ENCODE peak calls at places on chromosomes 12 and 14, in four cellular contexts. One of them, this sample, is unnamed.

GRCh38 chr12:80607361-80608135 is 99.9 kb upstream of the MYF6 start:
- DNase-seq in uterus: no peak
- DNase-seq in GM23248: no peak
- DNase-seq in fibroblast of mammary gland: no peak
- DNase-seq in this sample: no peak

GRCh38 chr12:102756564-102756963 is 160.5 kb downstream of the PAH start:
- DNase-seq in uterus: peak
- DNase-seq in GM23248: no peak
- DNase-seq in fibroblast of mammary gland: peak
- DNase-seq in this sample: no peak

GRCh38 chr14:77872971-77873370 is 73.1 kb downstream of the ADCK1 start:
- DNase-seq in uterus: no peak
- DNase-seq in GM23248: no peak
- DNase-seq in fibroblast of mammary gland: no peak
- DNase-seq in this sample: peak

GRCh38 chr14:51869426-51870113 is 9.2 kb downstream of the GNG2 start:
- DNase-seq in uterus: no peak
- DNase-seq in GM23248: no peak
- DNase-seq in fibroblast of mammary gland: no peak
- DNase-seq in this sample: no peak

GRCh38 chr12:23681237-23681636 is 268.2 kb downstream of the SOX5 start:
- DNase-seq in uterus: no peak
- DNase-seq in GM23248: no peak
- DNase-seq in fibroblast of mammary gland: no peak
- DNase-seq in this sample: no peak

GRCh38 chr14:99363616-99364290 is 91.8 kb upstream of the BCL11B start:
- DNase-seq in uterus: no peak
- DNase-seq in GM23248: no peak
- DNase-seq in fibroblast of mammary gland: no peak
- DNase-seq in this sample: no peak

GRCh38 chr12:39804479-39805241 is 185.1 kb upstream of the ABCD2 start:
- DNase-seq in uterus: no peak
- DNase-seq in GM23248: no peak
- DNase-seq in fibroblast of mammary gland: peak
- DNase-seq in this sample: peak

GRCh38 chr14:35682802-35683201 is 126.3 kb downstream of the RALGAPA1 start:
- DNase-seq in uterus: no peak
- DNase-seq in GM23248: no peak
- DNase-seq in fibroblast of mammary gland: no peak
- DNase-seq in this sample: peak

GRCh38 chr14:52119030-52119429 is 50.2 kb upstream of the NID2 start:
- DNase-seq in uterus: no peak
- DNase-seq in GM23248: no peak
- DNase-seq in fibroblast of mammary gland: no peak
- DNase-seq in this sample: peak

GRCh38 chr14:69037790-69038448 is 58.8 kb upstream of the ACTN1 start:
- DNase-seq in uterus: no peak
- DNase-seq in GM23248: peak
- DNase-seq in fibroblast of mammary gland: peak
- DNase-seq in this sample: peak

GRCh38 chr12:94788298-94788697 is 137.9 kb upstream of the TMCC3 start:
- DNase-seq in uterus: no peak
- DNase-seq in GM23248: no peak
- DNase-seq in fibroblast of mammary gland: no peak
- DNase-seq in this sample: no peak

GRCh38 chr12:53804429-53804828 is 52.6 kb upstream of the CISTR start:
- DNase-seq in uterus: no peak
- DNase-seq in GM23248: no peak
- DNase-seq in fibroblast of mammary gland: no peak
- DNase-seq in this sample: no peak

GRCh38 chr14:65330416-65330815 is 82.1 kb upstream of the FUT8 start:
- DNase-seq in uterus: no peak
- DNase-seq in GM23248: no peak
- DNase-seq in fibroblast of mammary gland: no peak
- DNase-seq in this sample: no peak

GRCh38 chr14:85310491-85311272 is 219.3 kb upstream of the FLRT2 start:
- DNase-seq in uterus: no peak
- DNase-seq in GM23248: no peak
- DNase-seq in fibroblast of mammary gland: no peak
- DNase-seq in this sample: no peak

GRCh38 chr12:65278576-65279386 is at the start of gene MSRB3:
- DNase-seq in uterus: peak
- DNase-seq in GM23248: peak
- DNase-seq in fibroblast of mammary gland: peak
- DNase-seq in this sample: peak

This sample was measured in left kidney.